ENCODE peak calls at places on chromosomes 6 and 20, in five cellular contexts. I, O, T, E and S are unnamed samples.

GRCh38 chr6:112785408-112785807 is 438.3 kb downstream of the RFPL4B start:
- DNase-seq in O (no peak), T (no peak), I (no peak), E (no peak), S (no peak)

GRCh38 chr20:39874049-39874893 is 814.8 kb downstream of the MAFB start:
- DNase-seq in E (peak), O (peak), T (peak), I (peak), S (peak)

GRCh38 chr6:23559587-23560343 is 566.2 kb upstream of the NRSN1 start:
- DNase-seq in O (no peak), E (no peak), I (no peak), T (no peak), S (no peak)

GRCh38 chr6:132190097-132190814 is 211.0 kb downstream of the MOXD1 start:
- DNase-seq in I (peak), E (no peak), O (no peak), T (no peak), S (peak)

GRCh38 chr6:41636803-41637178 is 1.5 kb upstream of the MDFI start:
- DNase-seq in O (peak), T (no peak), I (no peak), E (no peak), S (no peak)

GRCh38 chr6:166955121-166955864 is 1.1 kb downstream of the RNASET2 start:
- DNase-seq in I (no peak), T (no peak), E (no peak), O (no peak), S (no peak)

GRCh38 chr20:32991386-32991785 is 12.8 kb downstream of the SUN5 start:
- DNase-seq in I (no peak), O (no peak), T (no peak), E (no peak), S (no peak)

GRCh38 chr6:85390105-85390728 is 59.7 kb upstream of the NT5E start:
- DNase-seq in E (no peak), I (no peak), T (no peak), O (peak), S (no peak)

GRCh38 chr6:22904413-22904812 is 335.0 kb downstream of the HDGFL1 start:
- DNase-seq in E (no peak), I (no peak), O (no peak), T (no peak), S (peak)